ENCODE peak calls at places on chromosomes 13 and 19, in five cellular contexts. L, Y, O, I and V are unnamed samples.

GRCh38 chr13:110127986-110128511 is 178.9 kb downstream of the COL4A1 start:
- DNase-seq in O (no peak), L (no peak), I (no peak), Y (no peak), V (no peak)

GRCh38 chr13:92842145-92842544 is 384.5 kb upstream of the GPC6 start:
- DNase-seq in I (no peak), O (no peak), Y (peak; percentile 91), L (no peak), V (no peak)

GRCh38 chr13:40664100-40665060 is 2.1 kb downstream of the FOXO1 start:
- DNase-seq in I (no peak), O (peak; percentile 37), L (peak; percentile 84), Y (peak; percentile 55), V (peak; percentile 45)

GRCh38 chr19:57776764-57777296 is 7.4 kb downstream of the ZNF586 start:
- DNase-seq in O (no peak), L (no peak), I (no peak), Y (no peak), V (no peak)

GRCh38 chr19:36997843-36998235 is 80.4 kb upstream of the ZNF420 start:
- DNase-seq in Y (no peak), O (no peak), L (no peak), I (no peak), V (no peak)

GRCh38 chr19:11125994-11126685 is 29.4 kb downstream of the SPC24 start:
- DNase-seq in I (peak; percentile 14), L (peak; percentile 85), Y (peak; percentile 83), O (peak; percentile 80), V (peak; percentile 87)

GRCh38 chr13:25990801-25991200 is 61.0 kb downstream of the SHISA2 start:
- DNase-seq in Y (peak; percentile 30), I (no peak), L (no peak), O (no peak), V (no peak)

GRCh38 chr19:47723573-47723923 is 10.3 kb downstream of the EHD2 start:
- DNase-seq in O (no peak), Y (peak; percentile 92), I (peak; percentile 24), L (peak; percentile 42), V (no peak)

GRCh38 chr19:47316513-47316912 is 6.9 kb downstream of the C5AR1 start:
- DNase-seq in L (no peak), Y (no peak), I (no peak), O (no peak), V (no peak)

GRCh38 chr19:15252398-15253018 is 20.3 kb upstream of the EPHX3 start:
- DNase-seq in O (peak; percentile 44), Y (peak; percentile 50), L (peak; percentile 32), I (no peak), V (peak; percentile 42)

GRCh38 chr19:13234518-13234917 is 84.3 kb downstream of the IER2 start:
- DNase-seq in I (no peak), L (peak; percentile 75), Y (peak; percentile 41), O (peak; percentile 76), V (peak; percentile 76)

GRCh38 chr19:35209646-35210045 is 18.9 kb downstream of the FAM187B start:
- DNase-seq in L (no peak), O (no peak), Y (no peak), I (no peak), V (no peak)

GRCh38 chr13:31967155-31967554 is 64.4 kb upstream of the FRY start:
- DNase-seq in I (no peak), O (no peak), L (no peak), Y (no peak), V (no peak)

GRCh38 chr19:2495651-2496316 is 19.9 kb downstream of the GADD45B start:
- DNase-seq in Y (peak; percentile 47), L (no peak), I (no peak), O (no peak), V (no peak)

GRCh38 chr13:97125810-97126738 is 96.1 kb upstream of the MBNL2 start:
- DNase-seq in L (peak; percentile 52), O (no peak), I (peak; percentile 46), Y (peak; percentile 54), V (no peak)

GRCh38 chr19:46180701-46181385 is 32.8 kb downstream of the IGFL2 start:
- DNase-seq in O (no peak), L (no peak), Y (no peak), I (no peak), V (no peak)

GRCh38 chr13:49791753-49792549 is 531 bp downstream of the KPNA3 start:
- DNase-seq in Y (peak; percentile 53), I (peak; percentile 0), O (peak; percentile 49), L (peak; percentile 73), V (peak; percentile 50)

GRCh38 chr13:93624371-93624777 is 397.8 kb downstream of the GPC6 start:
- DNase-seq in O (no peak), I (no peak), L (no peak), Y (peak; percentile 60), V (no peak)

GRCh38 chr13:94325660-94326059 is 153.8 kb downstream of the DCT start:
- DNase-seq in Y (peak; percentile 60), L (no peak), I (no peak), O (no peak), V (no peak)

GRCh38 chr13:110422913-110423688 is 116.0 kb downstream of the COL4A2 start:
- DNase-seq in O (no peak), L (no peak), Y (no peak), I (no peak), V (no peak)

GRCh38 chr13:110113284-110113764 is 193.6 kb downstream of the COL4A1 start:
- DNase-seq in O (no peak), Y (peak; percentile 45), L (no peak), I (no peak), V (no peak)